ENCODE peak calls at places on chromosomes 5 and 9, in five cellular contexts. G, K, I, C and N are unnamed samples. For H3K9me3, the result is how much of the 10 kb centered on the place peaks cover.

GRCh38 chr5:146369691-146370090 is 31.1 kb downstream of the POU4F3 start:
- DNase-seq in G (no peak), K (no peak), I (no peak), C (no peak), N (no peak)

GRCh38 chr9:82891321-82891720 is 171.6 kb downstream of the RASEF start:
- DNase-seq in G (no peak), K (no peak), I (no peak), C (no peak), N (no peak)

GRCh38 chr9:91426123-91426745 is 2.6 kb upstream of the NFIL3 start:
- DNase-seq in G (no peak), K (no peak), I (no peak), C (no peak), N (no peak)

GRCh38 chr9:69554945-69555344 is 117.2 kb downstream of the APBA1 start:
- DNase-seq in G (no peak), K (no peak), I (no peak), C (no peak), N (no peak)

GRCh38 chr9:98248737-98249474 is 6.5 kb downstream of the TBC1D2 start:
- DNase-seq in G (peak), K (no peak), I (no peak), C (peak), N (peak)

GRCh38 chr9:69090943-69091342 is 55.4 kb downstream of the FXN start:
- DNase-seq in G (no peak), K (no peak), I (no peak), C (no peak), N (no peak)

GRCh38 chr9:131657031-131657377 is 82.9 kb downstream of the RAPGEF1 start:
- DNase-seq in G (no peak), K (no peak), I (no peak), C (no peak), N (no peak)

GRCh38 chr5:148268556-148268955 is at the start of gene SPINK13:
- DNase-seq in G (no peak), K (no peak), I (peak), C (peak), N (no peak)

GRCh38 chr5:149283611-149284480 is 12.2 kb downstream of the AFAP1L1 start:
- DNase-seq in G (no peak), K (no peak), I (no peak), C (no peak), N (no peak)

DNA sequence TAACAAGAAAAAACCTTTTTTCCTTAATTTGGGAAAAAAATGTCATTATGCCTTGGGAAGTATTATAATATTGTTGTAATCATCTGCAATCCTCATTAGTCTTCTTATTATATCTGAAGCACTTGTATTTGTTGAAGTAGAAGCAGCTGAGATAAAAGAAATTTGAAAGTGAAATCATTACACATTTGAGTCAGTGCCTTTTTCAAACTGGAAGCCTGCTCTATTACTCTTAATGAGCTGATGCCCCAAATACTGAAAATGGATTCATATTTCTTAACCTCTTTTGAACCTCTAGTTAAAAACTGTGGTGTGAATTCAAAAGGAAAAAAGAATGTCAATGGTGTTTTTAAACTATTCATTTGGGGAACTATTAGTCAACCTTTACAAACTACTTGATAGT is 1027.7 kb downstream of the NR2F1-AS1 start:
- DNase-seq in G (no peak), K (no peak), I (no peak), C (no peak), N (no peak)
- H3K9me3 ChIP-seq in G (under half), K (under half), I (under half), C (under half), N (under half)

DNA sequence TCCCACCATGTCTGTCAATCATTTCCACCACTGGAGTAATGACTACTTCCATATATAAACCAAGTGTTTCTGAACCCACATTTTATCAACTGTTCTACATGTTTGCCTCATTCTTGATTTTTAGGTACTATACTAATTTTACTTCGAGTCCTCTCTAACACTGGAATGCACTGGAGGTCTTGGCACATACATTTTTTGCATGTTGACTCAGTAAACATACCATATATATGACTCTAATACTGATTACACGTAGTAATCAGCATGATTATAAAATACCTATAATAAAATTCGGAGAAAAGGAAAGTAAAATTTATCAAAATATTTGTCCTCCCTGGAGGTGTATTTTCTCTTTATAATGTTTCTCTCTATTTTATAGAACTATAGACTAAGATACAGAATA is 621.7 kb upstream of the NUDT12 start:
- DNase-seq in G (no peak), K (no peak), I (no peak), C (no peak), N (no peak)
- H3K9me3 ChIP-seq in G (under half), K (under half), I (under half), C (under half), N (under half)

GRCh38 chr9:101409079-101409477 is 10.4 kb downstream of the ZNF189 start:
- DNase-seq in G (no peak), K (no peak), I (no peak), C (no peak), N (no peak)
- H3K9me3 ChIP-seq in G (under half), K (under half), I (half or more), C (half or more), N (half or more)

DNA sequence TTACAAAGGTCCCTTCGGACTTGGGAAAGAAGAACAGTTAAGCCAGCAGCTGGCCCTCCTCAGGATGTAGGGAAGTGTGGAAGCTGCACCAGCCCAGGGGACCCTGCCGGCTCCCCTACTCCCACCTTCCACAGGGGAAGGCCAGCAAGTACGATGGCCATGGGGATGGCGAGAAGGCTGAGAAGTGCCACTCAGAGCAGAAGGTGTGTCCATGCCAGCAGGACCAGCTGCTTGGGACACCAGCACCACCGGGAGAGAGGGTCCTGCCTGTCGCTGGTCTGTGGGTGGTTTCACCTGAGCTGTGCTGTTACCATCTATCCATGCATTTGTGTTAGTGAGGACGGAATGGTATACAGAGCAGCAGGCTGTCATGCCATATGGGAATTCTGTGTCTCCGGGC is 148.6 kb upstream of the PHYKPL start:
- DNase-seq in G (no peak), K (no peak), I (no peak), C (no peak), N (no peak)
- H3K9me3 ChIP-seq in G (under half), K (under half), I (under half), C (under half), N (under half)

DNA sequence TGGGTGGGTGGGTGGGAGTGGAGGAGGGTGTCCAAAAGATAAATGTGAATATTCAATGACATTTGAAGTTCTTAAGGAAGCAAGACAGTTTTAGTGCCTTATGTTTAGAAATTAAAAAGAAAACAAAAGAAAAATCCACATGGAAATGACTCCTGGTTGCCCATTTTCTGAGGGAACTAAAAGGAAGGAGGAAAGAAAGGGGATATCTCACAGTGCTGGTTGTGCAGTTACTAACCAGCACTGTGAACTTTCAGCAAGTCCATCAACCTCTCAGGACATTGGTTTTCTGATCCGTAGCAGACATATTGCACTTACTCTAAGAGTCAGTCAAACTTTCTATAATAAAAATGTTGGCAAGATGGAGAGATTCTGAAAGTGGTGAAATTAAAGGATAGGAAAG is 431.0 kb upstream of the CLINT1 start:
- DNase-seq in G (no peak), K (no peak), I (no peak), C (no peak), N (no peak)
- H3K9me3 ChIP-seq in G (under half), K (under half), I (under half), C (under half), N (under half)

GRCh38 chr5:178869577-178869976 is 9.8 kb downstream of the ZNF354B start:
- DNase-seq in G (no peak), K (no peak), I (no peak), C (no peak), N (no peak)

GRCh38 chr5:178866946-178867345 is 7.2 kb downstream of the ZNF354B start:
- DNase-seq in G (no peak), K (no peak), I (no peak), C (no peak), N (no peak)

GRCh38 chr5:178870411-178870810 is 10.7 kb downstream of the ZNF354B start:
- DNase-seq in G (no peak), K (no peak), I (no peak), C (no peak), N (no peak)

GRCh38 chr5:178872302-178872701 is 12.5 kb downstream of the ZNF354B start:
- DNase-seq in G (no peak), K (no peak), I (no peak), C (no peak), N (no peak)
- H3K9me3 ChIP-seq in G (under half), K (under half), I (half or more), C (under half), N (half or more)